ENCODE peak calls at places on chromosomes 7 and 10, in seven cellular contexts. T is mucosa of descending colon, C is HFFc6, P is thyroid gland, S is endothelial cell of umbilical vein, Z is A549, H is dorsolateral prefrontal cortex. L is an unnamed sample.

GRCh38 chr7:14855033-14855794 is 47.3 kb downstream of the DGKB start:
- DNase-seq in T (no peak), C (no peak), P (no peak), S (no peak), Z (no peak), H (no peak), L (no peak)

GRCh38 chr7:27147211-27148030 is at the start of gene HOXA6:
- DNase-seq in T (peak), C (no peak), P (no peak), S (peak), Z (no peak), H (no peak), L (peak)

GRCh38 chr7:2715341-2716231 is 27.6 kb downstream of the AMZ1 start:
- DNase-seq in T (no peak), C (peak), P (no peak), S (no peak), Z (no peak), H (no peak), L (no peak)

GRCh38 chr10:73094986-73095478 is 1.6 kb downstream of the P4HA1 start:
- DNase-seq in T (no peak), C (no peak), P (no peak), S (no peak), Z (no peak), H (no peak), L (no peak)

GRCh38 chr7:64999165-65000004 is 7.1 kb downstream of the ERV3-1 start:
- DNase-seq in T (no peak), C (no peak), P (no peak), S (peak), Z (peak), H (no peak), L (peak)

GRCh38 chr10:93106631-93107072 is 33.0 kb downstream of the CYP26A1 start:
- DNase-seq in T (no peak), C (no peak), P (no peak), S (no peak), Z (peak), H (no peak), L (no peak)

GRCh38 chr7:74199551-74200355 is 10.1 kb upstream of the LAT2 start:
- DNase-seq in T (no peak), C (no peak), P (no peak), S (no peak), Z (no peak), H (no peak), L (no peak)

GRCh38 chr7:148883233-148884048 is 650 bp downstream of the EZH2 start:
- DNase-seq in T (peak), C (no peak), P (peak), S (peak), Z (peak), H (peak), L (peak)

GRCh38 chr7:7565018-7565680 is 1.5 kb upstream of the MIOS start:
- DNase-seq in T (no peak), C (no peak), P (no peak), S (no peak), Z (no peak), H (no peak), L (no peak)

GRCh38 chr10:75397571-75397921 is 4.0 kb downstream of the ZNF503 start:
- DNase-seq in T (no peak), C (no peak), P (no peak), S (peak), Z (no peak), H (no peak), L (no peak)

GRCh38 chr10:69854685-69855345 is 53.1 kb downstream of the COL13A1 start:
- DNase-seq in T (no peak), C (no peak), P (peak), S (no peak), Z (no peak), H (no peak), L (no peak)

GRCh38 chr7:2843711-2844152 is 376 bp downstream of the GNA12 start:
- DNase-seq in T (peak), C (no peak), P (peak), S (no peak), Z (peak), H (peak), L (no peak)

GRCh38 chr7:85226401-85227085 is 39.7 kb upstream of the SEMA3D start:
- DNase-seq in T (no peak), C (no peak), P (no peak), S (no peak), Z (no peak), H (no peak), L (no peak)

GRCh38 chr10:43648083-43648391 is 644 bp downstream of the ZNF32 start:
- DNase-seq in T (no peak), C (no peak), P (no peak), S (peak), Z (no peak), H (no peak), L (no peak)

GRCh38 chr7:130560972-130561371 is 69.1 kb downstream of the MEST start:
- DNase-seq in T (no peak), C (peak), P (no peak), S (peak), Z (peak), H (no peak), L (no peak)

GRCh38 chr7:79930604-79931003 is 204.0 kb upstream of the GNAI1 start:
- DNase-seq in T (no peak), C (no peak), P (no peak), S (no peak), Z (no peak), H (no peak), L (no peak)

GRCh38 chr7:38020134-38020533 is 99.7 kb downstream of the EPDR1 start:
- DNase-seq in T (no peak), C (no peak), P (no peak), S (no peak), Z (no peak), H (no peak), L (no peak)

GRCh38 chr10:129203819-129204218 is 263.2 kb upstream of the MGMT start:
- DNase-seq in T (no peak), C (no peak), P (no peak), S (no peak), Z (no peak), H (no peak), L (no peak)

GRCh38 chr10:5965266-5965665 is 12.1 kb downstream of the IL15RA start:
- DNase-seq in T (no peak), C (no peak), P (no peak), S (no peak), Z (no peak), H (no peak), L (no peak)

GRCh38 chr10:27518261-27518660 is 14.2 kb downstream of the RAB18 start:
- DNase-seq in T (no peak), C (no peak), P (no peak), S (no peak), Z (no peak), H (no peak), L (no peak)

GRCh38 chr10:100364735-100365391 is 17.8 kb downstream of the SCD start:
- DNase-seq in T (peak), C (peak), P (peak), S (peak), Z (peak), H (peak), L (no peak)

GRCh38 chr10:77925795-77926565 is 575 bp downstream of the DLG5 start:
- DNase-seq in T (peak), C (no peak), P (peak), S (peak), Z (peak), H (peak), L (peak)

GRCh38 chr7:49398730-49399129 is 374.7 kb upstream of the VWC2 start:
- DNase-seq in T (no peak), C (no peak), P (no peak), S (no peak), Z (no peak), H (no peak), L (no peak)

GRCh38 chr10:132185601-132186487 is 904 bp upstream of the DPYSL4 start:
- DNase-seq in T (peak), C (no peak), P (peak), S (peak), Z (no peak), H (no peak), L (no peak)

GRCh38 chr10:59004392-59004791 is 172.1 kb upstream of the PHYHIPL start:
- DNase-seq in T (no peak), C (no peak), P (peak), S (no peak), Z (no peak), H (no peak), L (no peak)

GRCh38 chr10:102452672-102453340 is 1.5 kb upstream of the C10orf95 start:
- DNase-seq in T (no peak), C (peak), P (no peak), S (no peak), Z (peak), H (no peak), L (no peak)

GRCh38 chr10:70267161-70267933 is 16.5 kb downstream of the NPFFR1 start:
- DNase-seq in T (no peak), C (peak), P (no peak), S (peak), Z (peak), H (no peak), L (peak)

GRCh38 chr10:50291261-50291850 is 40.0 kb upstream of the ASAH2 start:
- DNase-seq in T (no peak), C (no peak), P (no peak), S (peak), Z (no peak), H (no peak), L (no peak)

GRCh38 chr7:106009511-106010226 is 46.6 kb downstream of the CDHR3 start:
- DNase-seq in T (peak), C (peak), P (peak), S (peak), Z (peak), H (peak), L (peak)

GRCh38 chr10:24951201-24952145 is 933 bp downstream of the PRTFDC1 start:
- DNase-seq in T (no peak), C (peak), P (peak), S (peak), Z (peak), H (peak), L (no peak)

GRCh38 chr10:98262571-98262970 is 5.4 kb downstream of the LOXL4 start:
- DNase-seq in T (no peak), C (peak), P (peak), S (peak), Z (peak), H (no peak), L (peak)

GRCh38 chr7:21996641-21997040 is 50.9 kb upstream of the CDCA7L start:
- DNase-seq in T (no peak), C (no peak), P (no peak), S (peak), Z (no peak), H (no peak), L (no peak)

GRCh38 chr7:50273301-50273700 is 31.2 kb upstream of the IKZF1 start:
- DNase-seq in T (no peak), C (no peak), P (no peak), S (no peak), Z (no peak), H (no peak), L (no peak)

GRCh38 chr7:95865716-95866371 is 93.5 kb downstream of the DYNC1I1 start:
- DNase-seq in T (no peak), C (peak), P (no peak), S (peak), Z (peak), H (no peak), L (no peak)
- TF ChIP-seq CTCF in T (no peak), C (peak), P (no peak), S (no peak), Z (peak), H (no peak), L (no peak)

GRCh38 chr7:78437118-78437517 is 638.5 kb downstream of the PHTF2 start:
- DNase-seq in T (no peak), C (peak), P (peak), S (no peak), Z (no peak), H (no peak), L (no peak)

GRCh38 chr7:78438433-78438832 is 639.9 kb downstream of the PHTF2 start:
- DNase-seq in T (no peak), C (no peak), P (no peak), S (no peak), Z (no peak), H (no peak), L (no peak)

GRCh38 chr7:78435355-78435754 is 636.8 kb downstream of the PHTF2 start:
- DNase-seq in T (no peak), C (no peak), P (peak), S (no peak), Z (no peak), H (peak), L (peak)

GRCh38 chr7:78433421-78433820 is 634.8 kb downstream of the PHTF2 start:
- DNase-seq in T (no peak), C (no peak), P (no peak), S (no peak), Z (no peak), H (no peak), L (no peak)

GRCh38 chr7:78434281-78434680 is 635.7 kb downstream of the PHTF2 start:
- DNase-seq in T (no peak), C (no peak), P (no peak), S (no peak), Z (no peak), H (no peak), L (no peak)
- TF ChIP-seq CTCF in T (no peak), C (peak), P (no peak), S (no peak), Z (no peak), H (peak), L (no peak)

DNA sequence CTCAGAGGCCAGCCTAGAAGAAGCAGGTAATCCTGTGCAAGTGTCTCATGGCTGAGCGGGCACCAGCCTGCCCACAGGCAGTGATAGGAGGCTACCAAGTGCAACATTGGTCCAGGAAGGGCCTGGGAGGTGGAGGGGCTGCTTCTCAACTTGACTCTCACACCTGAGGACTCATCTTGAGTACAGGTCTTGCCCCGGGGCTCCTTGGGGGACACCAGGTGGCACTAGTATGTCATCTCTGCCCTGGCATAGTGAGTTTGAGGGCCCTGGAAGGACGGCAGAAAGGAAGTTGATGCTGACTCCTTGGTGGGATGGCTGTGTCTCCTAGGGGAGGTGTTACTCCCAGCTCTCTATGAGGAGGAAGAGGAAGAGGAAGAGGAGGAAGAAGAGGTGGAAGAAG is 2.3 kb downstream of the CCDC136 start:
- DNase-seq in T (no peak), C (no peak), P (peak), S (no peak), Z (peak), H (no peak), L (no peak)
- TF ChIP-seq CTCF in T (no peak), C (peak), P (no peak), S (no peak), Z (peak), H (no peak), L (no peak)

GRCh38 chr7:154287370-154287769 is 235.2 kb downstream of the DPP6 start:
- DNase-seq in T (no peak), C (no peak), P (no peak), S (no peak), Z (no peak), H (no peak), L (no peak)
- TF ChIP-seq CTCF in T (no peak), C (no peak), P (no peak), S (no peak), Z (no peak), H (no peak), L (no peak)

GRCh38 chr10:95505641-95506040 is 55.5 kb downstream of the SORBS1 start:
- DNase-seq in T (no peak), C (no peak), P (no peak), S (no peak), Z (no peak), H (no peak), L (no peak)
- TF ChIP-seq CTCF in T (no peak), C (no peak), P (no peak), S (no peak), Z (no peak), H (no peak), L (no peak)

GRCh38 chr7:108196004-108196403 is 65.8 kb upstream of the LAMB4 start:
- DNase-seq in T (no peak), C (peak), P (no peak), S (peak), Z (no peak), H (no peak), L (no peak)
- TF ChIP-seq CTCF in T (no peak), C (no peak), P (no peak), S (no peak), Z (no peak), H (no peak), L (no peak)

GRCh38 chr10:119198438-119198837 is 8.9 kb upstream of the GRK5 start:
- DNase-seq in T (no peak), C (no peak), P (no peak), S (no peak), Z (no peak), H (no peak), L (no peak)
- TF ChIP-seq CTCF in T (no peak), C (peak), P (no peak), S (peak), Z (peak), H (peak), L (no peak)

L was measured in coronary artery.